ENCODE peak calls at places on chromosomes 16 and 17, in eight cellular contexts. M, A, P, H, Z, Q, N and C are unnamed samples.

GRCh38 chr17:80337195-80337895 is 76.7 kb downstream of the RNF213 start:
- DNase-seq in M (no peak), A (no peak), P (no peak), H (no peak), Z (no peak), Q (no peak), N (no peak), C (no peak)

GRCh38 chr16:89601906-89602272 is 11.6 kb upstream of the DPEP1 start:
- DNase-seq in M (no peak), A (no peak), P (no peak), H (no peak), Z (no peak), Q (no peak), N (no peak), C (no peak)

GRCh38 chr17:41919840-41920579 is 1.3 kb upstream of the ACLY start:
- DNase-seq in M (no peak), A (no peak), P (no peak), H (peak), Z (no peak), Q (peak), N (no peak), C (no peak)

GRCh38 chr16:61871837-61872777 is 164.1 kb downstream of the CDH8 start:
- DNase-seq in M (no peak), A (no peak), P (no peak), H (no peak), Z (no peak), Q (no peak), N (no peak), C (no peak)

GRCh38 chr16:21264226-21265036 is 13.7 kb downstream of the CRYM start:
- DNase-seq in M (peak), A (no peak), P (no peak), H (no peak), Z (no peak), Q (peak), N (no peak), C (no peak)

GRCh38 chr17:11996722-11997146 is 541 bp downstream of the ZNF18 start:
- DNase-seq in M (peak), A (peak), P (peak), H (peak), Z (peak), Q (peak), N (no peak), C (no peak)

GRCh38 chr16:51666821-51667220 is 515.8 kb upstream of the SALL1 start:
- DNase-seq in M (no peak), A (no peak), P (no peak), H (no peak), Z (no peak), Q (no peak), N (no peak), C (no peak)

GRCh38 chr16:66717112-66717675 is 20.7 kb upstream of the CMTM4 start:
- DNase-seq in M (peak), A (no peak), P (no peak), H (peak), Z (no peak), Q (no peak), N (no peak), C (no peak)

GRCh38 chr16:12081048-12081404 is 104.5 kb downstream of the SNX29 start:
- DNase-seq in M (no peak), A (no peak), P (no peak), H (no peak), Z (no peak), Q (no peak), N (no peak), C (no peak)

GRCh38 chr17:19264277-19264676 is 27.1 kb downstream of the EPN2 start:
- DNase-seq in M (no peak), A (no peak), P (no peak), H (no peak), Z (no peak), Q (no peak), N (no peak), C (no peak)

GRCh38 chr16:90047714-90048346 is 28.6 kb upstream of the DBNDD1 start:
- DNase-seq in M (no peak), A (no peak), P (no peak), H (no peak), Z (no peak), Q (no peak), N (no peak), C (no peak)

GRCh38 chr17:1647802-1648581 is 1.7 kb downstream of the RILP start:
- DNase-seq in M (no peak), A (no peak), P (no peak), H (peak), Z (no peak), Q (peak), N (no peak), C (no peak)

GRCh38 chr17:55421179-55421934 is at the start of gene MMD:
- DNase-seq in M (no peak), A (peak), P (peak), H (no peak), Z (no peak), Q (no peak), N (peak), C (no peak)

GRCh38 chr16:87333581-87334331 is 16.6 kb upstream of the C16orf95 start:
- DNase-seq in M (no peak), A (no peak), P (no peak), H (no peak), Z (no peak), Q (no peak), N (no peak), C (no peak)

GRCh38 chr17:78089557-78090281 is 38.8 kb downstream of the TMC6 start:
- DNase-seq in M (no peak), A (no peak), P (no peak), H (no peak), Z (no peak), Q (no peak), N (no peak), C (no peak)

GRCh38 chr16:88814144-88814502 is 2.4 kb upstream of the APRT start:
- DNase-seq in M (no peak), A (no peak), P (no peak), H (no peak), Z (no peak), Q (no peak), N (no peak), C (no peak)

GRCh38 chr16:78925071-78925714 is 675.3 kb downstream of the MAF start:
- DNase-seq in M (no peak), A (no peak), P (no peak), H (peak), Z (no peak), Q (no peak), N (no peak), C (no peak)

GRCh38 chr17:20202141-20202574 is 193.0 kb downstream of the SPECC1 start:
- DNase-seq in M (no peak), A (no peak), P (no peak), H (peak), Z (no peak), Q (no peak), N (no peak), C (no peak)

GRCh38 chr17:82794781-82795505 is 43.1 kb downstream of the TBCD start:
- DNase-seq in M (no peak), A (no peak), P (no peak), H (no peak), Z (no peak), Q (peak), N (no peak), C (no peak)

GRCh38 chr17:19533718-19534561 is at the start of gene SLC47A1:
- DNase-seq in M (no peak), A (no peak), P (peak), H (peak), Z (no peak), Q (peak), N (no peak), C (no peak)

GRCh38 chr17:146983-147761 is 9.8 kb downstream of the SCGB1C2 start:
- DNase-seq in M (no peak), A (no peak), P (no peak), H (no peak), Z (peak), Q (no peak), N (no peak), C (no peak)

GRCh38 chr16:12185563-12185962 is 209.0 kb downstream of the SNX29 start:
- DNase-seq in M (no peak), A (no peak), P (no peak), H (no peak), Z (no peak), Q (no peak), N (no peak), C (no peak)

GRCh38 chr17:47254403-47254943 is 846 bp downstream of the ITGB3 start:
- DNase-seq in M (no peak), A (no peak), P (no peak), H (no peak), Z (no peak), Q (no peak), N (no peak), C (no peak)

GRCh38 chr16:1788708-1789100 is 4.8 kb downstream of the IGFALS start:
- DNase-seq in M (no peak), A (no peak), P (no peak), H (no peak), Z (no peak), Q (no peak), N (no peak), C (no peak)

GRCh38 chr17:61406871-61407210 is 7.2 kb downstream of the TBX2 start:
- DNase-seq in M (no peak), A (no peak), P (no peak), H (no peak), Z (no peak), Q (no peak), N (no peak), C (no peak)